ENCODE peak calls at places on chromosomes 6 and 20, in four cellular contexts. E, H, D and M are unnamed samples.
A peak's percentile ranks its signal among the peaks of the same experiment; 100 is the strongest.

GRCh38 chr6:44627091-44627878 is 239.8 kb downstream of the CDC5L start:
- DNase-seq in E (no peak), H (peak; percentile 85), D (no peak), M (peak; percentile 60)

GRCh38 chr6:111522393-111523020 is 39.5 kb upstream of the REV3L start:
- DNase-seq in E (no peak), H (no peak), D (no peak), M (no peak)

GRCh38 chr6:138013949-138014348 is 93.3 kb downstream of the PERP start:
- DNase-seq in E (no peak), H (no peak), D (no peak), M (no peak)

GRCh38 chr6:30145818-30146217 is 9.9 kb downstream of the TRIM40 start:
- DNase-seq in E (no peak), H (no peak), D (no peak), M (no peak)

GRCh38 chr6:15481892-15482291 is 180.9 kb downstream of the DTNBP1 start:
- DNase-seq in E (no peak), H (peak; percentile 26), D (no peak), M (no peak)

GRCh38 chr20:62711703-62712101 is 3.1 kb downstream of the NTSR1 start:
- DNase-seq in E (no peak), H (no peak), D (no peak), M (no peak)

GRCh38 chr6:92779758-92780157 is 639.6 kb downstream of the EPHA7 start:
- DNase-seq in E (no peak), H (no peak), D (no peak), M (no peak)

GRCh38 chr6:163718537-163718936 is 304.0 kb downstream of the QKI start:
- DNase-seq in E (no peak), H (no peak), D (no peak), M (no peak)

GRCh38 chr6:169623343-169623742 is 78.5 kb downstream of the WDR27 start:
- DNase-seq in E (no peak), H (no peak), D (no peak), M (no peak)

GRCh38 chr20:38218566-38218885 is 42.0 kb downstream of the KIAA1755 start:
- DNase-seq in E (no peak), H (no peak), D (no peak), M (no peak)

GRCh38 chr6:56292505-56293181 is 45.3 kb upstream of the COL21A1 start:
- DNase-seq in E (no peak), H (peak; percentile 77), D (peak; percentile 11), M (peak; percentile 52)

GRCh38 chr6:117615981-117616961 is 14.0 kb upstream of the GOPC start:
- DNase-seq in E (no peak), H (peak; percentile 91), D (peak; percentile 93), M (peak; percentile 82)

GRCh38 chr20:4740774-4741431 is 19.2 kb downstream of the PRND start:
- DNase-seq in E (peak; percentile 58), H (peak; percentile 85), D (peak; percentile 32), M (peak; percentile 84)

GRCh38 chr6:61200444-61200843 is 1085.6 kb downstream of the KHDRBS2 start:
- DNase-seq in E (no peak), H (peak; percentile 7), D (no peak), M (no peak)

GRCh38 chr6:101348816-101349215 is 44.7 kb upstream of the GRIK2 start:
- DNase-seq in E (no peak), H (no peak), D (no peak), M (no peak)

GRCh38 chr6:4790158-4790899 is 14.1 kb downstream of the CDYL start:
- DNase-seq in E (no peak), H (no peak), D (no peak), M (no peak)

GRCh38 chr6:35478259-35478658 is 10.1 kb downstream of the RPL10A start:
- DNase-seq in E (no peak), H (no peak), D (no peak), M (no peak)
- H2BK120ac ChIP-seq in E (no peak overlapping the region), H (no peak overlapping the region), D (no peak overlapping the region), M (no peak overlapping the region)

GRCh38 chr20:59040682-59041081 is 1.9 kb downstream of the PRELID3B start:
- DNase-seq in E (no peak), H (no peak), D (no peak), M (no peak)
- H3K79me2 ChIP-seq in E (peaks cover 35% of the 10 kb centered on the region), H (peaks cover 23% of the 10 kb centered on the region), D (peaks cover 3% of the 10 kb centered on the region), M (peaks cover 10% of the 10 kb centered on the region)

GRCh38 chr6:11432713-11433450 is 104.7 kb upstream of the TMEM170B start:
- DNase-seq in E (no peak), H (no peak), D (no peak), M (no peak)
- H2BK120ac ChIP-seq in E (no peak overlapping the region), H (no peak overlapping the region), D (no peak overlapping the region), M (no peak overlapping the region)

DNA sequence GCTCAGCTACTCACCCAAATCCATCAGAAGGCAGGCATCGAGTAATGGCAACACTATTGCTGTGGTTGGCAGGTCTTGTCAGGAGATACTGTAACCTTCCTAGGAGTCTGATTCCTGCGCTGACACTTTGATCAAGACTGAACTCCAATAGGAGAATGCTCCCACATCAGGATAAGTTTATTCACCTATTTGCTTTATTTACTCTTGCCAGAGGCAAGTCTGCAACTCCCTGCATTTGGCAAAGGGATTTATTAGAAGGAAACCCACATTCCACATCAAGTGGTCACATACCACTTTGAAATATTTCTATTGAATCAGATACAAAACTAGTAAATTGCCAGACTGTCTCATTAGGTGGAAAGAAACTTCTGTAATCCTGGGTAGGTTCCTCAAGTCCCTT is 43.5 kb downstream of the ZFAND3 start:
- DNase-seq in E (no peak), H (no peak), D (no peak), M (no peak)
- H3K79me2 ChIP-seq in E (peaks cover 87% of the 10 kb centered on the region), H (peaks cover 19% of the 10 kb centered on the region), D (no peaks in the 10 kb centered on the region), M (peaks cover 5% of the 10 kb centered on the region)

DNA sequence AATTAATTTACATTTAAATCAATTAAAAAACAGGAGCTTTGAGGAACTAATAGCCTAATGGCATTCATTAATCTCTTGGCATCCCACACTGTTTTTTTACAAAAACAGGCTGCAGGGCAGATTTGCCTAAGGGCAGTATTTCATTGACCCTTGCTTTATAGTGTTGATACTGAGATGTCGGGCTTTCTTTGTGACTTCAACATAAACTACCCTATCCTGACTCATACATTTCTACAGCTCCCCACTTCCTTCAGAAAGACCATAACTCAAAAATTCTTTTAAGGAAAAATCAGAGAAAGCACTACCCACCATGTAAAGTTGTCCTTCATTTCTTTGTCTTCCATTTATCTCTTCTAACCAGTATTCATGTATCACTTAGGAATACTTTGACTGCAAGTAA is 92.2 kb upstream of the NT5E start:
- DNase-seq in E (no peak), H (no peak), D (no peak), M (no peak)
- H2BK120ac ChIP-seq in E (no peak overlapping the region), H (no peak overlapping the region), D (no peak overlapping the region), M (no peak overlapping the region)

GRCh38 chr6:75222261-75222660 is 16.4 kb upstream of the COL12A1 start:
- DNase-seq in E (no peak), H (no peak), D (no peak), M (no peak)
- H3K79me2 ChIP-seq in E (no peaks in the 10 kb centered on the region), H (no peaks in the 10 kb centered on the region), D (no peaks in the 10 kb centered on the region), M (no peaks in the 10 kb centered on the region)

GRCh38 chr20:16714242-16714641 is 15.6 kb upstream of the SNRPB2 start:
- DNase-seq in E (no peak), H (no peak), D (no peak), M (no peak)

GRCh38 chr20:16713056-16713455 is 16.8 kb upstream of the SNRPB2 start:
- DNase-seq in E (no peak), H (no peak), D (no peak), M (no peak)

GRCh38 chr20:16712541-16712947 is 17.3 kb upstream of the SNRPB2 start:
- DNase-seq in E (no peak), H (no peak), D (no peak), M (no peak)

GRCh38 chr20:16711859-16712258 is 18.0 kb upstream of the SNRPB2 start:
- DNase-seq in E (no peak), H (no peak), D (no peak), M (no peak)

GRCh38 chr20:16714765-16715164 is 15.1 kb upstream of the SNRPB2 start:
- DNase-seq in E (no peak), H (no peak), D (no peak), M (no peak)
- H2BK120ac ChIP-seq in E (no peak overlapping the region), H (no peak overlapping the region), D (no peak overlapping the region), M (no peak overlapping the region)

GRCh38 chr20:47549671-47550070 is 48.0 kb downstream of the NCOA3 start:
- DNase-seq in E (no peak), H (no peak), D (peak; percentile 64), M (no peak)
- H3K79me2 ChIP-seq in E (peaks cover 61% of the 10 kb centered on the region), H (no peaks in the 10 kb centered on the region), D (peaks cover 4% of the 10 kb centered on the region), M (peaks cover 2% of the 10 kb centered on the region)

GRCh38 chr20:43914286-43914685 is 366 bp upstream of the TOX2 start:
- DNase-seq in E (no peak), H (no peak), D (no peak), M (no peak)
- H2BK120ac ChIP-seq in E (no peak overlapping the region), H (no peak overlapping the region), D (no peak overlapping the region), M (no peak overlapping the region)